ENCODE peak calls at places on chromosome 20, in seven cellular contexts. One of them, this sample, is unnamed. For H3K9me3, the result is how much of the 10 kb centered on the place peaks cover.

GRCh38 chr20:53839423-53840176 is 230.8 kb downstream of the BCAS1 start:
- DNase-seq in heart right ventricle: peak
- DNase-seq in pancreas: peak
- DNase-seq in A549: no peak
- DNase-seq in Peyer's patch: peak
- DNase-seq in cardiac muscle cell: no peak
- DNase-seq in hepatocyte: no peak
- DNase-seq in this sample: no peak

GRCh38 chr20:35523298-35523888 is 6.1 kb downstream of the C20orf173 start:
- DNase-seq in heart right ventricle: no peak
- DNase-seq in pancreas: no peak
- DNase-seq in A549: peak
- DNase-seq in Peyer's patch: no peak
- DNase-seq in cardiac muscle cell: no peak
- DNase-seq in hepatocyte: no peak
- DNase-seq in this sample: peak

GRCh38 chr20:13420625-13421024 is 199.6 kb downstream of the ISM1 start:
- DNase-seq in heart right ventricle: no peak
- DNase-seq in pancreas: no peak
- DNase-seq in A549: no peak
- DNase-seq in Peyer's patch: no peak
- DNase-seq in cardiac muscle cell: no peak
- DNase-seq in hepatocyte: no peak
- DNase-seq in this sample: no peak

GRCh38 chr20:5870462-5871021 is 79.8 kb downstream of the TRMT6 start:
- DNase-seq in heart right ventricle: no peak
- DNase-seq in pancreas: no peak
- DNase-seq in A549: no peak
- DNase-seq in Peyer's patch: no peak
- DNase-seq in cardiac muscle cell: no peak
- DNase-seq in hepatocyte: no peak
- DNase-seq in this sample: no peak

GRCh38 chr20:19456600-19457390 is 244.4 kb downstream of the SLC24A3 start:
- DNase-seq in heart right ventricle: no peak
- DNase-seq in pancreas: no peak
- DNase-seq in A549: no peak
- DNase-seq in Peyer's patch: no peak
- DNase-seq in cardiac muscle cell: no peak
- DNase-seq in hepatocyte: no peak
- DNase-seq in this sample: peak

GRCh38 chr20:12414446-12415274 is 497.0 kb downstream of the BTBD3 start:
- DNase-seq in heart right ventricle: no peak
- DNase-seq in pancreas: no peak
- DNase-seq in A549: no peak
- DNase-seq in Peyer's patch: no peak
- DNase-seq in cardiac muscle cell: peak
- DNase-seq in hepatocyte: peak
- DNase-seq in this sample: no peak

GRCh38 chr20:57391439-57392129 is 388 bp downstream of the RBM38 start:
- DNase-seq in heart right ventricle: no peak
- DNase-seq in pancreas: no peak
- DNase-seq in A549: no peak
- DNase-seq in Peyer's patch: no peak
- DNase-seq in cardiac muscle cell: no peak
- DNase-seq in hepatocyte: peak
- DNase-seq in this sample: no peak

GRCh38 chr20:45742596-45742995 is 20.4 kb downstream of the SPINT4 start:
- DNase-seq in heart right ventricle: no peak
- DNase-seq in pancreas: no peak
- DNase-seq in A549: no peak
- DNase-seq in Peyer's patch: no peak
- DNase-seq in cardiac muscle cell: no peak
- DNase-seq in hepatocyte: no peak
- DNase-seq in this sample: no peak

GRCh38 chr20:24950128-24950835 is 1.2 kb downstream of the CST7 start:
- DNase-seq in heart right ventricle: no peak
- DNase-seq in pancreas: peak
- DNase-seq in A549: no peak
- DNase-seq in Peyer's patch: peak
- DNase-seq in cardiac muscle cell: no peak
- DNase-seq in hepatocyte: no peak
- DNase-seq in this sample: peak

GRCh38 chr20:63519765-63520593 is 586 bp upstream of the PPDPF start:
- DNase-seq in heart right ventricle: peak
- DNase-seq in pancreas: peak
- DNase-seq in A549: peak
- DNase-seq in Peyer's patch: peak
- DNase-seq in cardiac muscle cell: peak
- DNase-seq in hepatocyte: peak
- DNase-seq in this sample: peak

GRCh38 chr20:42441862-42442196 is 747.9 kb downstream of the PTPRT start:
- DNase-seq in heart right ventricle: no peak
- DNase-seq in pancreas: no peak
- DNase-seq in A549: no peak
- DNase-seq in Peyer's patch: no peak
- DNase-seq in cardiac muscle cell: no peak
- DNase-seq in hepatocyte: no peak
- DNase-seq in this sample: no peak

DNA sequence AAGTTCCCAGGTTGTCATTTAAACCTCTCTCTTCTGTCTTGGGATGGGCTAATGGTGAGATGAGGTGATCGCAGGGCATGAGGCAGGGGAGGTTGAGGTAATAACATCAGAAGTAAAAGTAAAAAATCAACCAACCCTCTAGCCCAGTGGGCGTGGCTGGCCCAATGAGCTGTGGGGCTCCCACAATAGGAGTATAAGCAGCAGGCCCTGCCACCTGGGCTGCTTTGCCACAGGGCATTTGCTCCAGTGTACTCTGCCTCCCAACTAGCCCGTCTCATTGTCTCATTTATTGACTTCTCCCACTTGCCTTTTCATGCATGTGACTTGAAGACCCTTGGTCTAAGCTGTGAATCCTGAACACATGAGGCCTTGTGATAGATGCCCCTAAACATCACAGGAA is 62.8 kb downstream of the PHACTR3 start:
- DNase-seq in heart right ventricle: no peak
- DNase-seq in pancreas: no peak
- DNase-seq in A549: no peak
- DNase-seq in Peyer's patch: no peak
- DNase-seq in cardiac muscle cell: no peak
- DNase-seq in hepatocyte: no peak
- DNase-seq in this sample: no peak
- H3K9me3 ChIP-seq in heart right ventricle: under half
- H3K9me3 ChIP-seq in pancreas: under half
- H3K9me3 ChIP-seq in A549: under half
- H3K9me3 ChIP-seq in Peyer's patch: under half
- H3K9me3 ChIP-seq in cardiac muscle cell: under half
- H3K9me3 ChIP-seq in hepatocyte: under half
- H3K9me3 ChIP-seq in this sample: under half

GRCh38 chr20:59628171-59628570 is 23.8 kb downstream of the PHACTR3 start:
- DNase-seq in heart right ventricle: no peak
- DNase-seq in pancreas: no peak
- DNase-seq in A549: no peak
- DNase-seq in Peyer's patch: no peak
- DNase-seq in cardiac muscle cell: no peak
- DNase-seq in hepatocyte: no peak
- DNase-seq in this sample: no peak
- H3K9me3 ChIP-seq in heart right ventricle: under half
- H3K9me3 ChIP-seq in pancreas: under half
- H3K9me3 ChIP-seq in A549: under half
- H3K9me3 ChIP-seq in Peyer's patch: under half
- H3K9me3 ChIP-seq in cardiac muscle cell: under half
- H3K9me3 ChIP-seq in hepatocyte: under half
- H3K9me3 ChIP-seq in this sample: under half

DNA sequence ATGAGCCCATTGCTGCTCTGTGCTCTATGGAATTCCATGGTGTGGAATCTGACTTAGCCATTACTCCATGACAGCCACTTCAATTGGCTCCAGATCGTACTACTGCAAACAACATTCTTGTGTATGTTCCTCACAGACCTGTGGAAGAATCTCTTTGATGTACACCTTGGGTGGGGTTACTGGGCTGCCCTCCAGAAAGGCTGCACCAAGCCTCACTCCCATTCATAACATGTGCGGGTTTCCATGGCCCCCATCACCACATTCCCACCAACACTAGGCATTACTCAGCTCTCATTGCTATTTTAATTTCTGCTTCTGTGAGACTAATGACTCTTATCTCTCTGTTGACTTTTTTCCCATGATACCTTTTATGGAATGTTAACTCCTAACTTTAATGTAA is 979.0 kb downstream of the KIF16B start:
- DNase-seq in heart right ventricle: no peak
- DNase-seq in pancreas: peak
- DNase-seq in A549: peak
- DNase-seq in Peyer's patch: no peak
- DNase-seq in cardiac muscle cell: no peak
- DNase-seq in hepatocyte: no peak
- DNase-seq in this sample: no peak
- H3K9me3 ChIP-seq in heart right ventricle: under half
- H3K9me3 ChIP-seq in pancreas: under half
- H3K9me3 ChIP-seq in A549: under half
- H3K9me3 ChIP-seq in Peyer's patch: under half
- H3K9me3 ChIP-seq in cardiac muscle cell: under half
- H3K9me3 ChIP-seq in hepatocyte: under half
- H3K9me3 ChIP-seq in this sample: under half

GRCh38 chr20:55461519-55461918 is 543.8 kb downstream of the CBLN4 start:
- DNase-seq in heart right ventricle: no peak
- DNase-seq in pancreas: no peak
- DNase-seq in A549: no peak
- DNase-seq in Peyer's patch: no peak
- DNase-seq in cardiac muscle cell: no peak
- DNase-seq in hepatocyte: no peak
- DNase-seq in this sample: no peak
- H3K9me3 ChIP-seq in heart right ventricle: under half
- H3K9me3 ChIP-seq in pancreas: under half
- H3K9me3 ChIP-seq in A549: under half
- H3K9me3 ChIP-seq in Peyer's patch: under half
- H3K9me3 ChIP-seq in cardiac muscle cell: under half
- H3K9me3 ChIP-seq in hepatocyte: under half
- H3K9me3 ChIP-seq in this sample: under half

GRCh38 chr20:32562495-32562911 is 22.6 kb downstream of the NOL4L start:
- DNase-seq in heart right ventricle: no peak
- DNase-seq in pancreas: no peak
- DNase-seq in A549: no peak
- DNase-seq in Peyer's patch: no peak
- DNase-seq in cardiac muscle cell: peak
- DNase-seq in hepatocyte: no peak
- DNase-seq in this sample: peak

GRCh38 chr20:32559216-32559752 is 25.8 kb downstream of the NOL4L start:
- DNase-seq in heart right ventricle: no peak
- DNase-seq in pancreas: no peak
- DNase-seq in A549: no peak
- DNase-seq in Peyer's patch: no peak
- DNase-seq in cardiac muscle cell: no peak
- DNase-seq in hepatocyte: no peak
- DNase-seq in this sample: no peak

GRCh38 chr20:32560989-32561830 is 23.9 kb downstream of the NOL4L start:
- DNase-seq in heart right ventricle: no peak
- DNase-seq in pancreas: no peak
- DNase-seq in A549: no peak
- DNase-seq in Peyer's patch: no peak
- DNase-seq in cardiac muscle cell: peak
- DNase-seq in hepatocyte: peak
- DNase-seq in this sample: peak

GRCh38 chr20:32559753-32560380 is 25.3 kb downstream of the NOL4L start:
- DNase-seq in heart right ventricle: no peak
- DNase-seq in pancreas: no peak
- DNase-seq in A549: no peak
- DNase-seq in Peyer's patch: no peak
- DNase-seq in cardiac muscle cell: no peak
- DNase-seq in hepatocyte: no peak
- DNase-seq in this sample: no peak

GRCh38 chr20:32560482-32560988 is 24.6 kb downstream of the NOL4L start:
- DNase-seq in heart right ventricle: no peak
- DNase-seq in pancreas: no peak
- DNase-seq in A549: no peak
- DNase-seq in Peyer's patch: no peak
- DNase-seq in cardiac muscle cell: no peak
- DNase-seq in hepatocyte: no peak
- DNase-seq in this sample: no peak
- H3K9me3 ChIP-seq in heart right ventricle: under half
- H3K9me3 ChIP-seq in pancreas: under half
- H3K9me3 ChIP-seq in A549: under half
- H3K9me3 ChIP-seq in Peyer's patch: under half
- H3K9me3 ChIP-seq in cardiac muscle cell: under half
- H3K9me3 ChIP-seq in hepatocyte: under half
- H3K9me3 ChIP-seq in this sample: under half

DNA sequence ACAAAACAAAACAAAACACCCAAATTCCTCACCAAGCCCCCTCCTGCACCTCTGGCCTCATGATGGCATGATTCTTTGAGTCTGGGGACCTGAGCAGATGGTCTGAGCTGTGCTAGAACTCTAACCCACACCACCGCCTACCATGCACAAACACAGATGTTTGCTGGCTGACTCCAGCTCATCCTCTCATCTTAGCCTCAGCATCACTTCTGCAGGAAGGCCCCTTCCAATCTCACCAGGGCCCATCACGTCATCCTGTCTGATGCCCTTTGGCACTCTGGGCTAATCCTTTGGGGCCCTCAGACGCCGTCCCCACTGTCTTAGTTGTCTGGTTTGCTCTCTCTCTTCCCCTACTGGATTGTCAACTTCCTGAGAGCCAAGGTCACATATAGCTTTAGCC is 85.8 kb downstream of the PHACTR3 start:
- DNase-seq in heart right ventricle: no peak
- DNase-seq in pancreas: no peak
- DNase-seq in A549: no peak
- DNase-seq in Peyer's patch: no peak
- DNase-seq in cardiac muscle cell: no peak
- DNase-seq in hepatocyte: no peak
- DNase-seq in this sample: no peak
- H3K9me3 ChIP-seq in heart right ventricle: under half
- H3K9me3 ChIP-seq in pancreas: under half
- H3K9me3 ChIP-seq in A549: under half
- H3K9me3 ChIP-seq in Peyer's patch: under half
- H3K9me3 ChIP-seq in cardiac muscle cell: under half
- H3K9me3 ChIP-seq in hepatocyte: under half
- H3K9me3 ChIP-seq in this sample: half or more

DNA sequence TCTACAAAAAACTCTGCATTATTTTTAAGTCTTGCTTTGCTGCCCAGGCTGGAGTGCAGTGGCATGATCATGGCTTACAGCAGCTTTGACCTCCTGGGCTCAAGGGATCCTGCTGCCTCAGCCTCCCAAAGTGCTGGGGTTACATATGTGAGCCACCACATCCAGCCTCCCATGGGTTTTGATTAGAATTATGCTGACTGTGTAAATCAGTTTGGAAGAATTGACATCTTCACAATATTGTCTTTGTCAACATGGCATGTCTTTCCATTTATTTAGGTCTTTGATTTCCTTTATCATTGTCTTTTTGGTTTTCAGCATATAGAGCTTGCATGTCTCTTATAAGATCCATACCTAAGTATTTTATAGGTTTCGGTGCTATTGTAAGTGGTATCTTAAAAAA is 13.2 kb upstream of the APCDD1L start:
- DNase-seq in heart right ventricle: no peak
- DNase-seq in pancreas: no peak
- DNase-seq in A549: no peak
- DNase-seq in Peyer's patch: no peak
- DNase-seq in cardiac muscle cell: no peak
- DNase-seq in hepatocyte: no peak
- DNase-seq in this sample: no peak
- H3K9me3 ChIP-seq in heart right ventricle: half or more
- H3K9me3 ChIP-seq in pancreas: under half
- H3K9me3 ChIP-seq in A549: half or more
- H3K9me3 ChIP-seq in Peyer's patch: under half
- H3K9me3 ChIP-seq in cardiac muscle cell: under half
- H3K9me3 ChIP-seq in hepatocyte: under half
- H3K9me3 ChIP-seq in this sample: half or more